ENCODE peak calls at places on chromosomes 12 and 14, in five cellular contexts. P, X, J, T and U are unnamed samples.
A peak's percentile ranks its signal among the peaks of the same experiment; 100 is the strongest.

GRCh38 chr12:123075092-123075491 is 75.8 kb downstream of the PITPNM2 start:
- DNase-seq in P (no peak), X (no peak), J (no peak), T (peak; percentile 55), U (no peak)

GRCh38 chr14:78985668-78986073 is 815.5 kb downstream of the NRXN3 start:
- DNase-seq in P (peak; percentile 77), X (no peak), J (no peak), T (peak; percentile 39), U (peak; percentile 10)

GRCh38 chr12:3964404-3964803 is 91.2 kb upstream of the PARP11 start:
- DNase-seq in P (no peak), X (no peak), J (no peak), T (no peak), U (no peak)

GRCh38 chr12:116735084-116735483 is 2.8 kb downstream of the SPRING1 start:
- DNase-seq in P (no peak), X (no peak), J (no peak), T (no peak), U (no peak)

GRCh38 chr12:116533343-116534248 is 25.6 kb upstream of the MAP1LC3B2 start:
- DNase-seq in P (peak; percentile 83), X (peak; percentile 67), J (no peak), T (peak; percentile 74), U (peak; percentile 45)

GRCh38 chr12:86723326-86723725 is 467.1 kb upstream of the MGAT4C start:
- DNase-seq in P (no peak), X (no peak), J (no peak), T (no peak), U (no peak)

GRCh38 chr12:46661161-46661845 is 164.5 kb downstream of the SLC38A4 start:
- DNase-seq in P (peak; percentile 91), X (no peak), J (peak; percentile 71), T (peak; percentile 90), U (peak; percentile 91)

GRCh38 chr14:56358265-56358664 is 221.3 kb upstream of the TMEM260 start:
- DNase-seq in P (no peak), X (no peak), J (no peak), T (no peak), U (no peak)

GRCh38 chr12:132662901-132663755 is 24.0 kb downstream of the POLE start:
- DNase-seq in P (no peak), X (no peak), J (no peak), T (no peak), U (no peak)

DNA sequence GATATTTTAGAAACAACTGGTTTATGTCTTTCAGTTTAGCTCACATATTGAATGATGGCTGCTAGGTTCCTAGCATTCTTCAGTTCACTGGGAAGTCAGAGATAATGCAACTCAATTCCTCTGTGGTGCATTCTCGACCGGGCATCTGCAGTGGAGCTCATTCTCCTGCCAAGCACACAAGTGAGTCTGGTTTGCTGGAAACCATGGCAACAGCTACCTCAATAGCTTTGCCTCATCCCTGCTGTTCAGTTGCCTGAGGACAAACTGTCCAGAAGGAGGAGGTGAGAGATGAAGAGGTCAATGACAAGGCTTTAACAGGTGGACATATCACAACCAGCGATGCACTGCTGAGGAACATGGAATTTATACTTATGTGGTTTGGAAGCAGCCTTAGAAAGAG is 816.9 kb downstream of the AACS start:
- DNase-seq in P (peak; percentile 47), X (peak; percentile 50), J (no peak), T (no peak), U (no peak)
- H3K4me3 ChIP-seq in P (no peak overlapping the region), X (no peak overlapping the region), J (no peak overlapping the region), T (no peak overlapping the region), U (no peak overlapping the region)

DNA sequence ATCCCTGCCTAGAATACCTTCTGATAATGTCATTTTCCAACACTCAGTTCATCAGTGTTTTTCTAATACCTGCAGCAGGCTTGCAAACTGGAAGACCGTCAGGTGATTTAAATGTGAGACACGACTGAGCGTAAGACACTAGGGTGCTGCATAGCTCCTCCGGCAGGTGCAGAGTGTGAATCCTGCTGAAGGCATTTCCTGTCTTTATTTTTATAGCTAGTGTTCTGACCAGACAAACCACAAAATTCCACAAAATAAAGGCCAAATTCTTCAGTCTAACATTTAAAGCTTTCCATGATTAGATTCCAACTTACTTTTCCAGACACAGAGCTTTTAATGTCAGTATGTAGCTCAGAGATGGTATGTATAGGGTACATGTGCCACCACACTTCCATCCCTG is 70.7 kb downstream of the BBS10 start:
- DNase-seq in P (peak; percentile 95), X (no peak), J (peak; percentile 39), T (peak; percentile 81), U (peak; percentile 52)
- H3K4me3 ChIP-seq in P (no peak overlapping the region), X (no peak overlapping the region), J (no peak overlapping the region), T (no peak overlapping the region), U (no peak overlapping the region)

GRCh38 chr12:51953925-51954324 is 2.4 kb downstream of the ACVR1B start:
- DNase-seq in P (no peak), X (no peak), J (no peak), T (no peak), U (no peak)

GRCh38 chr12:51951843-51952722 is 584 bp downstream of the ACVR1B start:
- DNase-seq in P (no peak), X (peak; percentile 46), J (no peak), T (no peak), U (no peak)

GRCh38 chr12:51951199-51951842 is at the start of gene ACVR1B:
- DNase-seq in P (peak; percentile 85), X (peak; percentile 92), J (peak; percentile 42), T (peak; percentile 84), U (peak; percentile 73)

GRCh38 chr12:51954465-51955361 is 3.2 kb downstream of the ACVR1B start:
- DNase-seq in P (no peak), X (no peak), J (no peak), T (peak; percentile 45), U (no peak)

GRCh38 chr12:51953011-51953568 is 1.6 kb downstream of the ACVR1B start:
- DNase-seq in P (no peak), X (no peak), J (no peak), T (no peak), U (no peak)
- H3K4me3 ChIP-seq in P (peak overlapping the region; percentile 85), X (no peak overlapping the region), J (peak overlapping the region; percentile 90), T (peak overlapping the region; percentile 86), U (peak overlapping the region; percentile 91)

GRCh38 chr14:100439781-100440180 is 116.6 kb downstream of the SLC25A47 start:
- DNase-seq in P (peak; percentile 76), X (peak; percentile 65), J (no peak), T (peak; percentile 31), U (no peak)

GRCh38 chr14:100440758-100441203 is 117.6 kb downstream of the SLC25A47 start:
- DNase-seq in P (peak; percentile 60), X (no peak), J (no peak), T (no peak), U (no peak)

GRCh38 chr14:100441271-100441947 is 118.3 kb downstream of the SLC25A47 start:
- DNase-seq in P (no peak), X (no peak), J (no peak), T (no peak), U (no peak)

GRCh38 chr14:100438678-100439592 is 115.8 kb downstream of the SLC25A47 start:
- DNase-seq in P (peak; percentile 95), X (no peak), J (peak; percentile 46), T (peak; percentile 64), U (peak; percentile 78)

GRCh38 chr14:100440207-100440631 is 117.1 kb downstream of the SLC25A47 start:
- DNase-seq in P (peak; percentile 85), X (peak; percentile 67), J (no peak), T (peak; percentile 63), U (peak; percentile 32)
- H3K4me3 ChIP-seq in P (no peak overlapping the region), X (no peak overlapping the region), J (no peak overlapping the region), T (no peak overlapping the region), U (no peak overlapping the region)

GRCh38 chr12:110597885-110598284 is 14.8 kb upstream of the PPTC7 start:
- DNase-seq in P (no peak), X (no peak), J (no peak), T (no peak), U (no peak)
- H3K4me3 ChIP-seq in P (no peak overlapping the region), X (no peak overlapping the region), J (no peak overlapping the region), T (no peak overlapping the region), U (no peak overlapping the region)

DNA sequence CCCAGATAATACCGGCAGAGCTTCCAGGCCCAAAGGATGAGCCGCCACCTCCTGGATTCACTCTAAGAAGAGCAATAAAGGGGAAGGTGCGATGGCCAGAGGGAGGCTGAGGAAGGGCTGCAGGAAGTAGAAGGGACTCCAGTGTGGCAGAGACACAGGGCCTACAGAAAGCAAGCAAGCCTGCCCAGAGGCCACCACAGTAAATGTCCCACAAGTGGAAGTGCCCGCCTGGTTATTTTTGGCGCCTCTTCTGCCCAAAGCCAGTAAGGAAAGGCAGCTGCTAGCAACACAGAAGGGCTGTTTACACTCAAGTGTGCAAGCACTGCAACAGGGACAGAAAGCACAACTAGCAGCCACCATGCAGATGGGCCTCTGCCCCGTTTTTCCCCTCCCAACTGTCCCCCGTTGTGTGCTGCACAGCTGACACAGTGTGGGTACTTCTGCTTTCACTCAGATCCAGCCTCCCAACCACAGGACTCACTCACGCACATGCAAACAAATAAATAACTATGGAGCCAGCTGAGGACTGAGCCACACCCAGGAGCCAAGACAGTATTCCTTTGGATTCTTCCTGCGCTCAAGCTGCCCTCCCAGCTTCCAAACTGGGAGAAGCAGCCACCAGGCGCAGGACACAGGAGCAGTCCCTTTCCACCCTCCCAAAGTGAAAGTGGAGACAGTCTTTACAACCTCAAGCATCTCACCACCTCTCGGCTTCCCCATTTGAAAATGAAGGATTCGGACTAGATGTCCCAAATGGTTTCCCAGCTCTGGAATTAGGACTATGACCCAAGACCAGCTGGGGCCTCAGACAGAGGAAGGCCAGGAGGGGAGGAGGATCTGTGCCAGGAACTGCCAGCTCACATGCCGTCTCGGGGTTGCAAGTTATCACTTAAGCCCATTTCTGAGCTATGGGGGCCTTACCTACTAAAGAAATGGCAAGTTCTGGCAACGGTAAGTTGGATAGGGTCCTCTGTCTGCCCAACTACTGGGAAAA is 40.0 kb upstream of the PNMA1 start:
- DNase-seq in P (no peak), X (peak; percentile 53), J (no peak), T (peak; percentile 63), U (no peak)
- H3K4me3 ChIP-seq in P (peak overlapping the region; percentile 23), X (no peak overlapping the region), J (peak overlapping the region; percentile 9), T (peak overlapping the region; percentile 47), U (peak overlapping the region; percentile 32)

GRCh38 chr12:15688838-15689237 is 100.3 kb downstream of the EPS8 start:
- DNase-seq in P (peak; percentile 7), X (no peak), J (no peak), T (no peak), U (no peak)
- H3K4me3 ChIP-seq in P (no peak overlapping the region), X (no peak overlapping the region), J (no peak overlapping the region), T (no peak overlapping the region), U (no peak overlapping the region)

DNA sequence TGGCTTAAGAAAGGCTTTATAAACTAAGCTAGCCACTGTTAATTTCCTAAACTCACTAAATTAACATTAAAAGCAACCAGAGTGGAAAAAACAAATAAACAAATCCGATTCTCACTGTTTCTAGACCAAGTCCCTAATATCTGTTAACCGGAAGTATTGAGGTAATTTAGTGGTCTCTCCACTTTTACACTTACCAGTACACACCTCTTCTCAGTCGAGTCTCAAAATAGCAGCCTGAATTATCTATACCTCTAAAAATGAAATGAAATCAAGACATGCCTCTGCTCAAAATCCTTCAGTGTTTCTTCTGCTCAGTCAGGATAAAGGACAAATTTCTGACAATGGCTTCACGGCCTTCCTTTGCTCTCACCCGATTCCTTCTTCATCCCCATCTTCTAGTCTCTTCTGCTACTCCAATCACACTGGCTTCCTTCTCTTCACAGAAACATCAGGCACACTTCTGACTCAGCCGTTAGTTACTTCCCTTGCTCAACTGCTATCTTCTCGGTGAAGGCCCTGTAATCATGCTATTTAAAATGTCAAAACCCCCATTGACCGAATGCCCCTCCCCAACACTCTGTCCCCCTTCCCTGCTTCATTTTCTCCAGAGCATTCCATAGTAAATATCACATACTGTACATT is 161.3 kb downstream of the KITLG start:
- DNase-seq in P (peak; percentile 64), X (no peak), J (no peak), T (peak; percentile 82), U (peak; percentile 49)
- H3K4me3 ChIP-seq in P (no peak overlapping the region), X (no peak overlapping the region), J (peak overlapping the region; percentile 30), T (peak overlapping the region; percentile 67), U (peak overlapping the region; percentile 58)